ENCODE peak calls at places on chromosomes 5 and 9, in four cellular contexts. One of them, this sample, is unnamed.

GRCh38 chr9:111038336-111039202 is at the start of gene LPAR1:
- DNase-seq in glutamatergic neuron: peak; percentile 59
- DNase-seq in activated CD8-positive, alpha-beta T cell treated with anti-CD3 and anti-CD28 coated beads for 36 hours: no peak
- DNase-seq in adrenal gland: peak; percentile 18
- DNase-seq in this sample: peak; percentile 14

GRCh38 chr5:80763873-80764647 is 109.3 kb upstream of the DHFR start:
- DNase-seq in activated CD8-positive, alpha-beta T cell treated with anti-CD3 and anti-CD28 coated beads for 36 hours: no peak
- DNase-seq in adrenal gland: no peak
- DNase-seq in glutamatergic neuron: no peak
- DNase-seq in this sample: no peak

GRCh38 chr5:92086059-92086811 is 703.1 kb upstream of the ARRDC3 start:
- DNase-seq in glutamatergic neuron: no peak
- DNase-seq in adrenal gland: no peak
- DNase-seq in activated CD8-positive, alpha-beta T cell treated with anti-CD3 and anti-CD28 coated beads for 36 hours: no peak
- DNase-seq in this sample: no peak

GRCh38 chr5:117809251-117809650 is 1179.1 kb downstream of the DTWD2 start:
- DNase-seq in adrenal gland: no peak
- DNase-seq in activated CD8-positive, alpha-beta T cell treated with anti-CD3 and anti-CD28 coated beads for 36 hours: no peak
- DNase-seq in glutamatergic neuron: no peak
- DNase-seq in this sample: no peak

GRCh38 chr5:88275574-88275973 is 6.9 kb upstream of the TMEM161B start:
- DNase-seq in glutamatergic neuron: no peak
- DNase-seq in activated CD8-positive, alpha-beta T cell treated with anti-CD3 and anti-CD28 coated beads for 36 hours: no peak
- DNase-seq in adrenal gland: no peak
- DNase-seq in this sample: no peak

GRCh38 chr5:126056851-126057622 is 366.2 kb upstream of the GRAMD2B start:
- DNase-seq in adrenal gland: no peak
- DNase-seq in activated CD8-positive, alpha-beta T cell treated with anti-CD3 and anti-CD28 coated beads for 36 hours: no peak
- DNase-seq in glutamatergic neuron: no peak
- DNase-seq in this sample: no peak

GRCh38 chr9:24245988-24246387 is 299.7 kb downstream of the IZUMO3 start:
- DNase-seq in activated CD8-positive, alpha-beta T cell treated with anti-CD3 and anti-CD28 coated beads for 36 hours: no peak
- DNase-seq in glutamatergic neuron: no peak
- DNase-seq in adrenal gland: no peak
- DNase-seq in this sample: no peak

GRCh38 chr9:10274983-10275382 is 337.8 kb downstream of the PTPRD start:
- DNase-seq in activated CD8-positive, alpha-beta T cell treated with anti-CD3 and anti-CD28 coated beads for 36 hours: no peak
- DNase-seq in glutamatergic neuron: no peak
- DNase-seq in adrenal gland: no peak
- DNase-seq in this sample: no peak

GRCh38 chr9:129619787-129620668 is 873 bp downstream of the C9orf50 start:
- DNase-seq in adrenal gland: no peak
- DNase-seq in glutamatergic neuron: peak; percentile 58
- DNase-seq in activated CD8-positive, alpha-beta T cell treated with anti-CD3 and anti-CD28 coated beads for 36 hours: no peak
- DNase-seq in this sample: no peak

GRCh38 chr5:159582756-159583523 is 252.7 kb upstream of the IL12B start:
- DNase-seq in adrenal gland: no peak
- DNase-seq in activated CD8-positive, alpha-beta T cell treated with anti-CD3 and anti-CD28 coated beads for 36 hours: no peak
- DNase-seq in glutamatergic neuron: no peak
- DNase-seq in this sample: no peak

GRCh38 chr5:106121972-106122605 is 1548.6 kb downstream of the EFNA5 start:
- DNase-seq in activated CD8-positive, alpha-beta T cell treated with anti-CD3 and anti-CD28 coated beads for 36 hours: peak; percentile 16
- DNase-seq in glutamatergic neuron: peak; percentile 64
- DNase-seq in adrenal gland: peak; percentile 13
- DNase-seq in this sample: peak; percentile 30

GRCh38 chr5:73027361-73027760 is 71.5 kb downstream of the FCHO2 start:
- DNase-seq in adrenal gland: no peak
- DNase-seq in glutamatergic neuron: no peak
- DNase-seq in activated CD8-positive, alpha-beta T cell treated with anti-CD3 and anti-CD28 coated beads for 36 hours: no peak
- DNase-seq in this sample: no peak
- TF ChIP-seq CTCF in adrenal gland: no peak
- TF ChIP-seq CTCF in glutamatergic neuron: peak; percentile 59
- TF ChIP-seq CTCF in activated CD8-positive, alpha-beta T cell treated with anti-CD3 and anti-CD28 coated beads for 36 hours: no peak
- TF ChIP-seq CTCF in this sample: no peak

GRCh38 chr5:52867809-52868208 is 80.1 kb downstream of the ITGA1 start:
- DNase-seq in adrenal gland: no peak
- DNase-seq in glutamatergic neuron: no peak
- DNase-seq in activated CD8-positive, alpha-beta T cell treated with anti-CD3 and anti-CD28 coated beads for 36 hours: no peak
- DNase-seq in this sample: no peak
- TF ChIP-seq CTCF in adrenal gland: no peak
- TF ChIP-seq CTCF in glutamatergic neuron: no peak
- TF ChIP-seq CTCF in activated CD8-positive, alpha-beta T cell treated with anti-CD3 and anti-CD28 coated beads for 36 hours: no peak
- TF ChIP-seq CTCF in this sample: no peak

GRCh38 chr5:104702212-104702611 is 1139.6 kb upstream of the NUDT12 start:
- DNase-seq in adrenal gland: no peak
- DNase-seq in activated CD8-positive, alpha-beta T cell treated with anti-CD3 and anti-CD28 coated beads for 36 hours: no peak
- DNase-seq in glutamatergic neuron: no peak
- DNase-seq in this sample: no peak

GRCh38 chr5:104699438-104699837 is 1136.8 kb upstream of the NUDT12 start:
- DNase-seq in glutamatergic neuron: no peak
- DNase-seq in activated CD8-positive, alpha-beta T cell treated with anti-CD3 and anti-CD28 coated beads for 36 hours: no peak
- DNase-seq in adrenal gland: no peak
- DNase-seq in this sample: no peak
- TF ChIP-seq CTCF in glutamatergic neuron: no peak
- TF ChIP-seq CTCF in activated CD8-positive, alpha-beta T cell treated with anti-CD3 and anti-CD28 coated beads for 36 hours: no peak
- TF ChIP-seq CTCF in adrenal gland: no peak
- TF ChIP-seq CTCF in this sample: no peak

GRCh38 chr9:134025606-134026541 is 593 bp downstream of the BRD3OS start:
- DNase-seq in activated CD8-positive, alpha-beta T cell treated with anti-CD3 and anti-CD28 coated beads for 36 hours: peak; percentile 64
- DNase-seq in glutamatergic neuron: peak; percentile 72
- DNase-seq in adrenal gland: peak; percentile 54
- DNase-seq in this sample: peak; percentile 75
- TF ChIP-seq CTCF in activated CD8-positive, alpha-beta T cell treated with anti-CD3 and anti-CD28 coated beads for 36 hours: peak; percentile 44
- TF ChIP-seq CTCF in glutamatergic neuron: peak; percentile 38
- TF ChIP-seq CTCF in adrenal gland: peak; percentile 24
- TF ChIP-seq CTCF in this sample: peak; percentile 26

This sample was measured in GM13977.